ENCODE peak calls at places on chromosomes 6 and 20, in four cellular contexts. One of them, this sample, is unnamed.

GRCh38 chr6:40336296-40336695 is 250.9 kb downstream of the LRFN2 start:
- DNase-seq in fibroblast of the aortic adventitia: no peak
- DNase-seq in HCT116: no peak
- DNase-seq in stomach: no peak
- DNase-seq in this sample: no peak

GRCh38 chr6:39934060-39934757 is at the start of gene MOCS1:
- DNase-seq in stomach: peak
- DNase-seq in HCT116: peak
- DNase-seq in fibroblast of the aortic adventitia: peak
- DNase-seq in this sample: peak

GRCh38 chr6:3822747-3823445 is 26.3 kb upstream of the FAM50B start:
- DNase-seq in fibroblast of the aortic adventitia: peak
- DNase-seq in HCT116: no peak
- DNase-seq in stomach: peak
- DNase-seq in this sample: no peak

GRCh38 chr6:816510-817084 is 123.7 kb upstream of the EXOC2 start:
- DNase-seq in fibroblast of the aortic adventitia: no peak
- DNase-seq in HCT116: no peak
- DNase-seq in stomach: no peak
- DNase-seq in this sample: no peak

GRCh38 chr6:134315189-134315588 is 2.7 kb downstream of the SGK1 start:
- DNase-seq in stomach: no peak
- DNase-seq in HCT116: no peak
- DNase-seq in fibroblast of the aortic adventitia: no peak
- DNase-seq in this sample: no peak

GRCh38 chr6:149723771-149724417 is 6.0 kb upstream of the LATS1 start:
- DNase-seq in HCT116: peak
- DNase-seq in stomach: peak
- DNase-seq in fibroblast of the aortic adventitia: peak
- DNase-seq in this sample: no peak

GRCh38 chr6:156848533-156848932 is 71.4 kb downstream of the ARID1B start:
- DNase-seq in fibroblast of the aortic adventitia: peak
- DNase-seq in stomach: no peak
- DNase-seq in HCT116: no peak
- DNase-seq in this sample: peak

GRCh38 chr6:161048636-161049035 is 57.1 kb downstream of the MAP3K4 start:
- DNase-seq in stomach: no peak
- DNase-seq in fibroblast of the aortic adventitia: peak
- DNase-seq in HCT116: no peak
- DNase-seq in this sample: no peak

GRCh38 chr20:40979247-40979646 is 49.4 kb upstream of the TOP1 start:
- DNase-seq in fibroblast of the aortic adventitia: no peak
- DNase-seq in stomach: no peak
- DNase-seq in HCT116: no peak
- DNase-seq in this sample: no peak

GRCh38 chr20:32017711-32018251 is 7.5 kb downstream of the CCM2L start:
- DNase-seq in HCT116: peak
- DNase-seq in stomach: peak
- DNase-seq in fibroblast of the aortic adventitia: no peak
- DNase-seq in this sample: no peak

GRCh38 chr6:14596410-14596809 is 478.8 kb downstream of the CD83 start:
- DNase-seq in stomach: peak
- DNase-seq in fibroblast of the aortic adventitia: peak
- DNase-seq in HCT116: peak
- DNase-seq in this sample: no peak

GRCh38 chr6:145372671-145373123 is 362.6 kb downstream of the EPM2A start:
- DNase-seq in HCT116: no peak
- DNase-seq in fibroblast of the aortic adventitia: peak
- DNase-seq in stomach: peak
- DNase-seq in this sample: no peak

GRCh38 chr20:47284373-47284772 is 72.1 kb downstream of the ZMYND8 start:
- DNase-seq in HCT116: no peak
- DNase-seq in stomach: no peak
- DNase-seq in fibroblast of the aortic adventitia: no peak
- DNase-seq in this sample: no peak

GRCh38 chr20:56590888-56591287 is 38.2 kb upstream of the TFAP2C start:
- DNase-seq in stomach: no peak
- DNase-seq in HCT116: no peak
- DNase-seq in fibroblast of the aortic adventitia: no peak
- DNase-seq in this sample: no peak

GRCh38 chr6:142401838-142402237 is 100.0 kb downstream of the ADGRG6 start:
- DNase-seq in HCT116: no peak
- DNase-seq in fibroblast of the aortic adventitia: no peak
- DNase-seq in stomach: no peak
- DNase-seq in this sample: no peak

GRCh38 chr6:20811112-20811746 is 277.0 kb downstream of the CDKAL1 start:
- DNase-seq in stomach: no peak
- DNase-seq in fibroblast of the aortic adventitia: peak
- DNase-seq in HCT116: peak
- DNase-seq in this sample: no peak
- H3K4me3 ChIP-seq in stomach: no peak
- H3K4me3 ChIP-seq in fibroblast of the aortic adventitia: no peak
- H3K4me3 ChIP-seq in HCT116: no peak
- H3K4me3 ChIP-seq in this sample: no peak

GRCh38 chr6:47631248-47632196 is 66.9 kb upstream of the ADGRF4 start:
- DNase-seq in stomach: no peak
- DNase-seq in fibroblast of the aortic adventitia: peak
- DNase-seq in HCT116: peak
- DNase-seq in this sample: no peak

GRCh38 chr6:47630587-47630986 is 67.8 kb upstream of the ADGRF4 start:
- DNase-seq in HCT116: no peak
- DNase-seq in stomach: no peak
- DNase-seq in fibroblast of the aortic adventitia: no peak
- DNase-seq in this sample: no peak

GRCh38 chr6:47629954-47630353 is 68.4 kb upstream of the ADGRF4 start:
- DNase-seq in fibroblast of the aortic adventitia: no peak
- DNase-seq in stomach: no peak
- DNase-seq in HCT116: no peak
- DNase-seq in this sample: no peak

GRCh38 chr6:47634210-47635047 is 64.0 kb upstream of the ADGRF4 start:
- DNase-seq in HCT116: no peak
- DNase-seq in stomach: no peak
- DNase-seq in fibroblast of the aortic adventitia: no peak
- DNase-seq in this sample: no peak

DNA sequence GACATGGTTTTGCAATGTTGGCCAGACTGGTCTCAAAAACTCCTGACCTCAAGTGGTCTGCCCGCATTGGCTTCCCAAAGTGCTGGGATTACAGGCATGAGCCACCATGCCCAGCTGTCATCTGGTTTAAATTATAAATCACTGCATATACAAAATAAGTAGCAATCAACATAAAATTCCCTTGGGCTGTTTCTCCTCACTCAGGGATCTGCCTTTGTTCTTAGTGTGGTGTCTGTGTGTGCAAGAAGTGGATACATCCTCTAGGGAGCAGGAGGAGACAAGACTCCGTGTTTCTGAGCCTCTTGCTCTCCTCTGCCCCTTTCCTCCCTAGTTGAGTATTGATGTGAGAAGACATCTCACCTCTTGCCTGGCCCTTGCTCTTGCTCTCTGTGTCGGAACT is 65.2 kb upstream of the ADGRF4 start:
- DNase-seq in stomach: no peak
- DNase-seq in fibroblast of the aortic adventitia: peak
- DNase-seq in HCT116: no peak
- DNase-seq in this sample: no peak
- TF ChIP-seq CTCF in stomach: no peak
- TF ChIP-seq CTCF in fibroblast of the aortic adventitia: peak
- TF ChIP-seq CTCF in HCT116: peak
- TF ChIP-seq CTCF in this sample: no peak

GRCh38 chr6:5095236-5095635 is 10.1 kb downstream of the PPP1R3G start:
- DNase-seq in stomach: no peak
- DNase-seq in HCT116: no peak
- DNase-seq in fibroblast of the aortic adventitia: no peak
- DNase-seq in this sample: no peak

GRCh38 chr6:5091210-5091609 is 6.1 kb downstream of the PPP1R3G start:
- DNase-seq in stomach: no peak
- DNase-seq in fibroblast of the aortic adventitia: no peak
- DNase-seq in HCT116: no peak
- DNase-seq in this sample: no peak

GRCh38 chr6:5091646-5092045 is 6.5 kb downstream of the PPP1R3G start:
- DNase-seq in stomach: no peak
- DNase-seq in fibroblast of the aortic adventitia: no peak
- DNase-seq in HCT116: no peak
- DNase-seq in this sample: no peak

GRCh38 chr6:5094327-5094726 is 9.2 kb downstream of the PPP1R3G start:
- DNase-seq in stomach: no peak
- DNase-seq in fibroblast of the aortic adventitia: peak
- DNase-seq in HCT116: no peak
- DNase-seq in this sample: no peak

DNA sequence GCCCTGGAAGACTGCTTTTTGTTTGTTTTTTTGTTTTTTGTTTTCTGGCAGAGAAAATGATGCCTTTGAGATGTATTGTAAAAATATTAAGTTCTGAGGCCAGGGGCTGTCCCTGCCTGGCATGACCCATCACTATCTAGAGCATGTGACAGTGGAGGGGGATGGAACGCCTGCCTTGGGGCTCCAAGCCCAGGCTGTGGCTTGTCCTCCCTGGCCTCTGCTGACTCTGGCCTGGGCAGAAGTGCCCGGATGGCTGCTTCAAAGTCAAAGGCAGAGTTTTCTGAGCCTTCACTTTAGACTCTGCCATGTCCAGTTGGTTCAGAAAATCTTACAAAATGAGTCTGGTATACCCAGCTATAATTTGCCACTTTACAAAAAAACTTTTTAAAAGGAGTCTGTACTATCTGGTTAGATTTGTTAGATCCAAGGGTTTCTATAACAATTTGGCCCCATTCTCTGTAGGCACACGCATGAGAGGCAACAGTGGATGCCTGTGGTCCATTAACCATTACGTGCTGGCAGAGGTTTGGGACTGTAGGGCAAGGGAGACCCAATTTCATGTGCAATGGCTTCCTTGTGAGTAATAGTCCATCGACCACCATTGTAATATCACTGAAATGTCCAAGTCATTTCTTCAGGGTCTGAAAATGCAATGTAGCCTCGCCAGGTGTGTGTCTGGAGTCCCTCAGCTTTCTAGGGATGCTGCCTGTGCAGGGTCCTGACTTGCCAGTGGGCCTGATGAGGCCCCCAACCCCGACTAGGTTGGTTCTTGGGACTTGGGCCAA is 8.3 kb downstream of the PPP1R3G start:
- DNase-seq in stomach: no peak
- DNase-seq in HCT116: no peak
- DNase-seq in fibroblast of the aortic adventitia: no peak
- DNase-seq in this sample: no peak
- H3K4me3 ChIP-seq in stomach: no peak
- H3K4me3 ChIP-seq in HCT116: no peak
- H3K4me3 ChIP-seq in fibroblast of the aortic adventitia: no peak
- H3K4me3 ChIP-seq in this sample: no peak

GRCh38 chr20:50381053-50381732 is 129.0 kb upstream of the PTPN1 start:
- DNase-seq in fibroblast of the aortic adventitia: no peak
- DNase-seq in HCT116: no peak
- DNase-seq in stomach: no peak
- DNase-seq in this sample: no peak

GRCh38 chr20:50381771-50382593 is 128.2 kb upstream of the PTPN1 start:
- DNase-seq in fibroblast of the aortic adventitia: no peak
- DNase-seq in HCT116: no peak
- DNase-seq in stomach: no peak
- DNase-seq in this sample: no peak

GRCh38 chr20:50379049-50379990 is 130.9 kb upstream of the PTPN1 start:
- DNase-seq in HCT116: no peak
- DNase-seq in fibroblast of the aortic adventitia: peak
- DNase-seq in stomach: peak
- DNase-seq in this sample: peak

GRCh38 chr20:50379991-50380696 is 130.0 kb upstream of the PTPN1 start:
- DNase-seq in stomach: no peak
- DNase-seq in HCT116: no peak
- DNase-seq in fibroblast of the aortic adventitia: no peak
- DNase-seq in this sample: no peak

GRCh38 chr20:50380697-50381040 is 129.5 kb upstream of the PTPN1 start:
- DNase-seq in fibroblast of the aortic adventitia: peak
- DNase-seq in HCT116: no peak
- DNase-seq in stomach: peak
- DNase-seq in this sample: peak
- TF ChIP-seq CTCF in fibroblast of the aortic adventitia: peak
- TF ChIP-seq CTCF in HCT116: peak
- TF ChIP-seq CTCF in stomach: no peak
- TF ChIP-seq CTCF in this sample: peak

DNA sequence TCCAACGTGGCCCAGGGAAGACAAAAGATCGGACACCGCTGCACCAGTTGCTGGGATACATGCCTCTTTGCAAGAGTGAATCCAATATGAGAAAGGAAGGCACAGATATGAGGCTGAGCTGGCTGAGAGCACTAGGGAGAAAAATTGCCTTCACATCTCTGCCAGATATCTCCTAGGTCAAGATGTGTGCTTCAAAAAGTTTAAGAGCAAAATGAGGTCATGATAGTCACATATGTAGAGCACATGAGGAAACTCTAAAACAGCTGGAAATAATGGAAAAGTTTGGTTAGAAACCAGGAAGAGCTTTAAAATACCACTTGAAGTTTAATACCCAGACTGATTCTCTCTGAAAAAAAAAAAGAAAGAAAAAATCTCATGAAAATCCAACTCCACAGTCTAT is 41.7 kb downstream of the OR2B2 start:
- DNase-seq in fibroblast of the aortic adventitia: no peak
- DNase-seq in stomach: no peak
- DNase-seq in HCT116: no peak
- DNase-seq in this sample: no peak
- H3K4me3 ChIP-seq in fibroblast of the aortic adventitia: no peak
- H3K4me3 ChIP-seq in stomach: no peak
- H3K4me3 ChIP-seq in HCT116: no peak
- H3K4me3 ChIP-seq in this sample: no peak

This sample was measured in ovary.